ENCODE peak calls at places on chromosomes 1 and 21, in nine cellular contexts. D is B cell; H is NAMALWA; N is activated CD4-positive, alpha-beta T cell treated with anti-CD3 and anti-CD28 coated beads, Interleukin-2, amount 50 U/mL, for 48 hours; Z is kidney epithelial cell; Y is NCI-H1105 treated with DMSO at 0.1 percent for 48 hours; K is non-pigmented ciliary epithelial cell; W is NCI-H460; S is ELR. O is an unnamed sample.

GRCh38 chr1:153667439-153667838 is 3.4 kb downstream of the ILF2 start:
- DNase-seq in D (no peak), H (no peak), N (no peak), Z (no peak), Y (no peak), K (no peak), W (no peak), S (no peak), O (no peak)

GRCh38 chr1:111238056-111238795 is 10.7 kb downstream of the CHI3L2 start:
- DNase-seq in D (no peak), H (no peak), N (no peak), Z (no peak), Y (no peak), K (no peak), W (no peak), S (no peak), O (no peak)

GRCh38 chr1:174949061-174949460 is 50.7 kb upstream of the CACYBP start:
- DNase-seq in D (no peak), H (no peak), N (no peak), Z (no peak), Y (no peak), K (no peak), W (no peak), S (no peak), O (no peak)

GRCh38 chr1:184890539-184890973 is 83.8 kb downstream of the NIBAN1 start:
- DNase-seq in D (no peak), H (no peak), N (no peak), Z (no peak), Y (no peak), K (no peak), W (no peak), S (peak; percentile 81), O (no peak)

GRCh38 chr1:116153692-116154031 is 42.5 kb downstream of the MAB21L3 start:
- DNase-seq in D (no peak), H (no peak), N (no peak), Z (no peak), Y (no peak), K (no peak), W (no peak), S (no peak), O (no peak)

GRCh38 chr1:36613721-36614120 is 131.0 kb upstream of the CSF3R start:
- DNase-seq in D (no peak), H (no peak), N (no peak), Z (no peak), Y (no peak), K (no peak), W (no peak), S (no peak), O (no peak)

GRCh38 chr1:159900086-159900680 is at the start of gene CFAP45:
- DNase-seq in D (peak; percentile 58), H (no peak), N (no peak), Z (no peak), Y (peak; percentile 86), K (no peak), W (peak; percentile 65), S (peak; percentile 64), O (peak; percentile 98)

GRCh38 chr1:66332524-66332853 is 201.5 kb upstream of the SGIP1 start:
- DNase-seq in D (no peak), H (no peak), N (no peak), Z (no peak), Y (no peak), K (no peak), W (no peak), S (no peak), O (no peak)

GRCh38 chr1:223216074-223216473 is 73.0 kb upstream of the TLR5 start:
- DNase-seq in D (no peak), H (no peak), N (no peak), Z (no peak), Y (no peak), K (no peak), W (no peak), S (no peak), O (no peak)

GRCh38 chr1:18480315-18481189 is at the start of gene KLHDC7A:
- DNase-seq in D (no peak), H (no peak), N (no peak), Z (peak; percentile 94), Y (peak; percentile 33), K (no peak), W (no peak), S (no peak), O (peak; percentile 75)

GRCh38 chr1:170805957-170806662 is 129.2 kb upstream of the MROH9 start:
- DNase-seq in D (no peak), H (no peak), N (no peak), Z (no peak), Y (no peak), K (no peak), W (no peak), S (no peak), O (no peak)

GRCh38 chr1:193417420-193417819 is 231.0 kb upstream of the B3GALT2 start:
- DNase-seq in D (peak; percentile 26), H (no peak), N (peak; percentile 11), Z (no peak), Y (no peak), K (no peak), W (no peak), S (peak; percentile 54), O (no peak)

GRCh38 chr1:187476671-187477070 is 647.9 kb downstream of the PLA2G4A start:
- DNase-seq in D (no peak), H (peak; percentile 29), N (no peak), Z (no peak), Y (no peak), K (no peak), W (peak; percentile 9), S (peak; percentile 58), O (peak; percentile 29)

GRCh38 chr21:28427356-28428022 is 565.2 kb downstream of the LTN1 start:
- DNase-seq in D (no peak), H (no peak), N (no peak), Z (no peak), Y (no peak), K (peak; percentile 36), W (no peak), S (peak; percentile 76), O (no peak)

GRCh38 chr1:111786669-111787207 is 31.0 kb downstream of the DDX20 start:
- DNase-seq in D (no peak), H (no peak), N (no peak), Z (no peak), Y (no peak), K (no peak), W (no peak), S (no peak), O (no peak)

GRCh38 chr1:116825735-116826438 is 71.7 kb downstream of the CD2 start:
- DNase-seq in D (no peak), H (no peak), N (no peak), Z (no peak), Y (peak; percentile 94), K (no peak), W (no peak), S (no peak), O (peak; percentile 94)

GRCh38 chr1:100358210-100358609 is 5.9 kb downstream of the CDC14A start:
- DNase-seq in D (peak; percentile 24), H (peak; percentile 60), N (no peak), Z (no peak), Y (no peak), K (no peak), W (no peak), S (peak; percentile 42), O (peak; percentile 9)

GRCh38 chr1:50326026-50326425 is 97.2 kb downstream of the DMRTA2 start:
- DNase-seq in D (no peak), H (no peak), N (no peak), Z (no peak), Y (no peak), K (no peak), W (no peak), S (no peak), O (no peak)

GRCh38 chr1:235077571-235078479 is 50.8 kb downstream of the TOMM20 start:
- DNase-seq in D (no peak), H (no peak), N (peak; percentile 60), Z (no peak), Y (no peak), K (no peak), W (no peak), S (no peak), O (no peak)

O was measured in NCI-H69.